ENCODE peak calls at places on chromosomes 13 and 19, in seven cellular contexts. I is breast epithelium; T is GM12865; V is Peyer's patch; E is AG10803; B is CD8-positive, alpha-beta T cell; X is H9. R is an unnamed sample.

GRCh38 chr13:81031996-81032395 is 691.1 kb upstream of the SPRY2 start:
- DNase-seq in I (no peak), T (no peak), V (no peak), E (no peak), B (no peak), X (no peak), R (no peak)

GRCh38 chr13:46804391-46804815 is 7.4 kb upstream of the ESD start:
- DNase-seq in I (no peak), T (no peak), V (no peak), E (peak; percentile 95), B (no peak), X (no peak), R (peak; percentile 95)

GRCh38 chr13:99481357-99481756 is 19.9 kb upstream of the TM9SF2 start:
- DNase-seq in I (no peak), T (no peak), V (no peak), E (no peak), B (no peak), X (no peak), R (no peak)

GRCh38 chr19:18257503-18258470 is 16.5 kb downstream of the IQCN start:
- DNase-seq in I (no peak), T (no peak), V (no peak), E (no peak), B (no peak), X (no peak), R (no peak)

GRCh38 chr19:4794971-4795370 is 3.4 kb downstream of the FEM1A start:
- DNase-seq in I (no peak), T (no peak), V (no peak), E (no peak), B (no peak), X (no peak), R (no peak)

GRCh38 chr13:39916330-39916729 is 260.9 kb downstream of the COG6 start:
- DNase-seq in I (no peak), T (no peak), V (no peak), E (no peak), B (no peak), X (no peak), R (no peak)

GRCh38 chr13:42484396-42484795 is 89.6 kb upstream of the TNFSF11 start:
- DNase-seq in I (no peak), T (no peak), V (no peak), E (no peak), B (no peak), X (no peak), R (no peak)

GRCh38 chr13:99220199-99220931 is 19.7 kb downstream of the UBAC2 start:
- DNase-seq in I (no peak), T (no peak), V (peak; percentile 47), E (no peak), B (no peak), X (no peak), R (no peak)

GRCh38 chr13:99087954-99088491 is 110.2 kb upstream of the DOCK9 start:
- DNase-seq in I (no peak), T (no peak), V (no peak), E (no peak), B (no peak), X (peak; percentile 54), R (no peak)

GRCh38 chr19:12837225-12837624 is 1.1 kb upstream of the MAST1 start:
- DNase-seq in I (no peak), T (no peak), V (no peak), E (no peak), B (no peak), X (no peak), R (no peak)

GRCh38 chr13:49113526-49114286 is 106.4 kb upstream of the MLNR start:
- DNase-seq in I (no peak), T (no peak), V (no peak), E (peak; percentile 62), B (no peak), X (no peak), R (peak; percentile 18)

GRCh38 chr19:16970821-16971220 is 55.8 kb downstream of the CPAMD8 start:
- DNase-seq in I (peak; percentile 36), T (no peak), V (no peak), E (no peak), B (no peak), X (no peak), R (no peak)

GRCh38 chr19:23823952-23824389 is 65.3 kb upstream of the ZNF681 start:
- DNase-seq in I (no peak), T (peak; percentile 23), V (no peak), E (no peak), B (no peak), X (peak; percentile 47), R (no peak)

GRCh38 chr19:8231073-8231604 is 22.0 kb downstream of the CERS4 start:
- DNase-seq in I (no peak), T (no peak), V (no peak), E (no peak), B (no peak), X (no peak), R (no peak)

GRCh38 chr13:46359731-46360130 is 27.3 kb downstream of the RUBCNL start:
- DNase-seq in I (no peak), T (no peak), V (no peak), E (peak; percentile 80), B (no peak), X (no peak), R (peak; percentile 75)

GRCh38 chr19:6216996-6217751 is 62.6 kb downstream of the MLLT1 start:
- DNase-seq in I (no peak), T (no peak), V (no peak), E (no peak), B (no peak), X (no peak), R (no peak)

GRCh38 chr13:49539313-49539712 is 43.6 kb downstream of the PHF11 start:
- DNase-seq in I (no peak), T (no peak), V (no peak), E (no peak), B (no peak), X (no peak), R (no peak)

GRCh38 chr19:50453243-50453642 is 20.6 kb downstream of the MYBPC2 start:
- DNase-seq in I (no peak), T (no peak), V (no peak), E (no peak), B (no peak), X (no peak), R (no peak)

GRCh38 chr19:39426170-39426569 is 9.6 kb downstream of the RPS16 start:
- DNase-seq in I (no peak), T (no peak), V (no peak), E (peak; percentile 20), B (no peak), X (no peak), R (no peak)

GRCh38 chr13:93534181-93534700 is 307.6 kb downstream of the GPC6 start:
- DNase-seq in I (no peak), T (no peak), V (no peak), E (peak; percentile 26), B (no peak), X (no peak), R (no peak)

GRCh38 chr13:90752070-90752469 is 595.4 kb upstream of the MIR17HG start:
- DNase-seq in I (no peak), T (no peak), V (no peak), E (no peak), B (no peak), X (no peak), R (no peak)

GRCh38 chr19:18419195-18419698 is at the start of gene SSBP4:
- DNase-seq in I (no peak), T (peak; percentile 85), V (peak; percentile 60), E (peak; percentile 76), B (peak; percentile 43), X (no peak), R (peak; percentile 57)

DNA sequence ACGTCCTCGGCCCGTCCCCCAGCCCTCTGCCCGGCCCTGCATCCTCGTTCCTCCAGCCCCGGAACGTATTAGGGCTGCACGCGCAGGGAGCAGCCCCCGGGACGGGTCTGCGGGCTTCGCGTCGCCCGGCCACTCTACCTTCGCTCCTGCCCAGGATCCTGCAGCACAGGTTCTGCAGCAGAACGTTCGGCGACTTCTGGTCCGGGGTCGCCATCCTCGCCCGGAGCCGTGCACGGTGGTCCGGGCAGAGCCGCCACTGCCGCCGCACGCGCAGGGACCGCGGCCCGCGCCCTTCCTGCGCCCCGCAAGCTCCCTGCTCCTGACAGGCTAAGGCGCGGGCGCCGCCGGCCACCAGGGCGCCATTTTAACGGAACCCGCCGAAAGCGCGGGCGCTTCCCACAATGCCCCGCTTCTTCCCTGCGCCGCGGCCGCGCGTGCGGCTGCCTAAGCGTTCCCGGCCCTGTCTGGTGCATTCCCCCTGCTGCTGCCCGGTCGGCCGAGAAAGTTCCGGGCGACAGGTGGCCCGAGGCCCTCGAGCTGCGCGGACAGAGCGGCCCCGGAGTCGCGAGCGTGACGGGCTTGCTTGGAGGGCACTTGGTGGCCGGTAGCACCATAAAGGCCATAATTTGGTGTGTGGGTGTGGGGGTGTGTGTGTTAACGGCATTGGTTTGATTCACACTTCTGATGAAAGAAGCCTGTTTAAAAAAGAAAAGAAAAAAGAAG is at the start of gene TUBGCP3:
- DNase-seq in I (peak; percentile 80), T (peak; percentile 93), V (peak; percentile 68), E (peak; percentile 81), B (peak; percentile 51), X (peak; percentile 72), R (peak; percentile 77)
- TF ChIP-seq CTCF in I (peak; percentile 7), T (no peak), V (peak; percentile 37), E (no peak), B (no peak), X (no peak), R (no peak)

DNA sequence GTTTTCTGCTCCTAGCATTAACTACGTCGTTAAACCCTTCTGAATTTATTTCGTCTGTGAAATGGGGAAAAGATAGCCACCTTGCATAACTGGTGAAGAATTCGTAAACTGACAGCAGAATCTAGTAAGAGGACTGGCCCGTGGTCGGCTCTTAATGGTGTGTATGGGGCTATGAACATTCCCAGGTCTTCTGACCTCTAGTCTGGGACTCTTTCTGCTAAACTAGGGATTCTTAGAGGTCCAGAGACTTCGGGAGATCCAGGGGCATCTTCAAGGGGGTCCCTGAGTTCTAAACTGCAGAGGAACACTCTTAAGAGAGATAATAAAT is 231.1 kb upstream of the SERP2 start:
- DNase-seq in I (no peak), T (no peak), V (no peak), E (no peak), B (no peak), X (no peak), R (no peak)
- TF ChIP-seq CTCF in I (no peak), T (no peak), V (no peak), E (no peak), B (no peak), X (peak; percentile 2), R (no peak)

DNA sequence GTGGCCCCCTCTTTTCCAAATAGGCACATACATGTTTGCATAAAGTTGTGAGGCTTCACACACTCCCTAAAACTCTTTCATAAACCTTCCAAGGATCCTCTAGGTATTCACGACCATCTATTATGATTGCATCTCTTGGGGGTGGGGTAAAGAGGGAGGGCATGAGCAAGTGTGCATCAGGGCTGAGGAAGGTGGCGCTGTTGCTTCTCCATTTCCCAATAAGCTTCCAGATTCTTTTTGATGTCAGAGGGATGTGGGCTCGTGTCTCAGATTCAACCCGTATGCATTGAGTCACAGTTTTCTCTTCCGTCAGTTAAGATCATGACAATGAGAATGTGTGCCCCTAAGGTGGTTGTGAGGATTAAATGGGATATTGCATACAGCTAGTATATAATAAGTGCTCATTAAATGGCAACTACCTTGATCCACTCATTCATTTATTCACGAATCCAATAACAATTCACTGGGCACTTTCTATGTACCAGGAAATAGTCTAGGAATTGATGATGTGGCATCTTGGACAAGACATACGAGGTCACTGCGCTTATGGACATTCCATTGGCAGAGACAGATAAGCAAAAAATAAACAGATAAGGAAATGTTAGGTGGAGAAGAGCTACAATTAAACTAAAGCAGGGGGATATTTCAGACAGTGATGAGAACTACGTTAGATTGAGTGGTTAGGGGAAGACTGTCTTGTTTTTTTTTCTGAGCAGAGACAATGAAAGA is 10.3 kb downstream of the CYP2B6 start:
- DNase-seq in I (no peak), T (no peak), V (no peak), E (no peak), B (no peak), X (no peak), R (no peak)
- TF ChIP-seq CTCF in I (no peak), T (no peak), V (no peak), E (no peak), B (no peak), X (peak; percentile 62), R (peak; percentile 28)

GRCh38 chr13:23375007-23375971 is 58.2 kb downstream of the SACS start:
- DNase-seq in I (peak; percentile 94), T (peak; percentile 98), V (peak; percentile 98), E (peak; percentile 95), B (peak; percentile 97), X (peak; percentile 98), R (peak; percentile 90)
- TF ChIP-seq CTCF in I (no peak), T (peak; percentile 21), V (peak; percentile 31), E (peak; percentile 1), B (peak; percentile 37), X (peak; percentile 23), R (peak; percentile 67)

R was measured in HFFc6.